ENCODE peak calls at places on chromosome 1, in six cellular contexts. F is foreskin fibroblast, D is mammary epithelial cell, L is tibial nerve, S is MG63, E is pancreas. A is an unnamed sample.

GRCh38 chr1:226575436-226576390 is 27.1 kb downstream of the STUM start:
- DNase-seq in L (no peak), F (no peak), D (no peak), S (no peak), E (no peak), A (no peak)

GRCh38 chr1:173451981-173452380 is 25.2 kb upstream of the PRDX6 start:
- DNase-seq in F (peak), E (no peak), L (no peak), D (peak), S (no peak), A (no peak)

GRCh38 chr1:234849824-234850223 is 239.8 kb upstream of the IRF2BP2 start:
- DNase-seq in L (no peak), D (no peak), F (no peak), S (no peak), E (no peak), A (no peak)

GRCh38 chr1:240122639-240123604 is 31.2 kb downstream of the FMN2 start:
- DNase-seq in L (no peak), S (peak), E (peak), D (no peak), F (no peak), A (no peak)

GRCh38 chr1:4734791-4735190 is 80.4 kb downstream of the AJAP1 start:
- DNase-seq in S (no peak), E (no peak), D (no peak), L (no peak), F (no peak), A (no peak)

GRCh38 chr1:17799642-17800041 is 44.5 kb downstream of the ACTL8 start:
- DNase-seq in L (no peak), D (no peak), S (no peak), E (no peak), F (no peak), A (no peak)

GRCh38 chr1:150009604-150010387 is 730 bp downstream of the OTUD7B start:
- DNase-seq in L (peak), D (peak), S (peak), E (peak), F (peak), A (peak)

GRCh38 chr1:201759194-201759814 is 69.7 kb upstream of the IPO9 start:
- DNase-seq in D (no peak), S (peak), E (no peak), L (no peak), F (peak), A (no peak)

GRCh38 chr1:215636258-215636965 is 69.3 kb downstream of the KCTD3 start:
- DNase-seq in L (peak), E (no peak), D (no peak), S (peak), F (peak), A (peak)

GRCh38 chr1:5620418-5620817 is 371.8 kb downstream of the NPHP4 start:
- DNase-seq in S (no peak), D (no peak), E (no peak), F (no peak), L (no peak), A (no peak)

GRCh38 chr1:167488786-167489185 is 29.5 kb downstream of the CD247 start:
- DNase-seq in F (no peak), S (no peak), D (no peak), E (no peak), L (no peak), A (no peak)

GRCh38 chr1:54537611-54538010 is 10.4 kb upstream of the ACOT11 start:
- DNase-seq in F (no peak), L (no peak), D (peak), E (no peak), S (no peak), A (no peak)

GRCh38 chr1:94031591-94031990 is 89.4 kb downstream of the ABCA4 start:
- DNase-seq in D (no peak), L (no peak), E (no peak), S (no peak), F (no peak), A (no peak)

GRCh38 chr1:53393325-53393792 is 65.5 kb upstream of the LRP8 start:
- DNase-seq in F (peak), L (peak), D (peak), S (peak), E (peak), A (no peak)

GRCh38 chr1:28642056-28642846 is 616 bp downstream of the TAF12 start:
- DNase-seq in L (no peak), D (peak), F (peak), E (no peak), S (no peak), A (no peak)

GRCh38 chr1:202498542-202498941 is 150.0 kb downstream of the PPP1R12B start:
- DNase-seq in S (no peak), E (no peak), D (no peak), L (no peak), F (no peak), A (no peak)

GRCh38 chr1:56266355-56266754 is 313.0 kb downstream of the PLPP3 start:
- DNase-seq in E (no peak), S (no peak), F (no peak), L (no peak), D (no peak), A (no peak)

GRCh38 chr1:207752456-207753132 is 740 bp downstream of the CD46 start:
- DNase-seq in L (no peak), S (peak), F (no peak), E (peak), D (peak), A (no peak)

GRCh38 chr1:166544561-166544960 is 294.7 kb upstream of the POGK start:
- DNase-seq in F (no peak), E (no peak), L (no peak), D (no peak), S (no peak), A (no peak)

GRCh38 chr1:1626207-1627141 is 5.5 kb upstream of the MMP23B start:
- DNase-seq in L (no peak), E (no peak), F (no peak), S (no peak), D (no peak), A (no peak)

GRCh38 chr1:208475449-208475848 is 231.3 kb upstream of the PLXNA2 start:
- DNase-seq in D (peak), E (no peak), S (peak), F (no peak), L (no peak), A (peak)

GRCh38 chr1:221292652-221293051 is 413.4 kb downstream of the HLX start:
- DNase-seq in E (no peak), F (no peak), S (no peak), D (no peak), L (no peak), A (no peak)

GRCh38 chr1:159947942-159948341 is 2.5 kb upstream of the IGSF9 start:
- DNase-seq in F (no peak), E (no peak), D (no peak), L (no peak), S (no peak), A (no peak)

GRCh38 chr1:159946242-159947187 is 1.1 kb upstream of the IGSF9 start:
- DNase-seq in D (no peak), L (no peak), S (no peak), F (no peak), E (no peak), A (no peak)

GRCh38 chr1:159944623-159945455 is 574 bp downstream of the IGSF9 start:
- DNase-seq in S (no peak), E (no peak), F (no peak), L (no peak), D (no peak), A (no peak)

GRCh38 chr1:159943908-159944622 is 1.3 kb downstream of the IGSF9 start:
- DNase-seq in L (no peak), E (no peak), D (peak), S (no peak), F (no peak), A (no peak)

DNA sequence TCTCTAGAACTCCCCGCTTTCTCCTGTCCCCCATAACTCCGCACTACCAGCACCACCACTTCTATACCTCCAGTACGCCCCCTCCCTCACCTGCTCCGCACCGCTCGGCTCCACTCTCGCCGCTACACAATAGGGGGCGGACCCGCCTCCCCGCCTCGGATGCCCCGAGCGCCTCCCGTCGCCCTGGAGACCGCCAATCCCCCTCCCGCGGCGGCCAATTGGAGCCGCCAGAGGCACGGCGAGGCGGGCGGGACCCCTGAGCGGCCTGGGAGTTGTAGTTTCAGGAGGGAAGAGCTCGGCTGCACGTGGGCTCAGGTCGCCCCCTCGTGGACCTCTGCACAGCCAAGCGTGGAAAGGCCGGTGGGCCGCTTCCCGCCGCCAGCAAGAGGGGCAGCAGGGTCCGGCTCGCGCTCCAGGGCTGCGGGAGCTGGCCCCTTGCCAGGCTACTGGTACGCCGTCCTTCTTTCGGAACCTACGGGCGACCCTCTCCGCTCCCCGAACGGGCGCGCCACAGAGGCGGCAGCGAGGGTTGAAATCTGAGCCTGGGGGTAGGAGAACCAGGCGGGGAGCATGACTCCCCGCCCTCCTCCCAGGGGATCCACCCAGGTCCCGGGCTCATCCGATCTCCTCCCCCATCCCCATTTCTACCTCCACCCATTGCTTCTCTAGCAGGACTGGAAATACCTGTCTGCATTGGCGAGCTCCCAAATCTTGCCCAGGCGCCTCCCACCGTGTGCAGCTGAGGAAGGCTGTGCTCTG is at the start of gene IGSF9:
- DNase-seq in E (peak), D (peak), F (peak), L (peak), S (no peak), A (peak)
- H3K4me3 ChIP-seq in E (peak), D (peak), F (peak), L (peak), S (no peak), A (peak)

GRCh38 chr1:19080715-19081114 is 124.2 kb upstream of the IFFO2 start:
- DNase-seq in L (no peak), E (no peak), F (no peak), S (no peak), D (no peak), A (no peak)
- H3K4me3 ChIP-seq in L (no peak), E (peak), F (no peak), S (no peak), D (no peak), A (no peak)

GRCh38 chr1:8663915-8664331 is 153.5 kb downstream of the RERE start:
- DNase-seq in D (no peak), E (no peak), L (peak), F (no peak), S (no peak), A (no peak)

GRCh38 chr1:8662380-8663072 is 154.9 kb downstream of the RERE start:
- DNase-seq in E (no peak), D (peak), S (no peak), L (no peak), F (no peak), A (no peak)

GRCh38 chr1:8660455-8660854 is 157.0 kb downstream of the RERE start:
- DNase-seq in F (peak), E (no peak), D (peak), S (peak), L (peak), A (peak)

GRCh38 chr1:8663090-8663802 is 154.2 kb downstream of the RERE start:
- DNase-seq in F (no peak), D (no peak), S (no peak), L (no peak), E (no peak), A (no peak)

DNA sequence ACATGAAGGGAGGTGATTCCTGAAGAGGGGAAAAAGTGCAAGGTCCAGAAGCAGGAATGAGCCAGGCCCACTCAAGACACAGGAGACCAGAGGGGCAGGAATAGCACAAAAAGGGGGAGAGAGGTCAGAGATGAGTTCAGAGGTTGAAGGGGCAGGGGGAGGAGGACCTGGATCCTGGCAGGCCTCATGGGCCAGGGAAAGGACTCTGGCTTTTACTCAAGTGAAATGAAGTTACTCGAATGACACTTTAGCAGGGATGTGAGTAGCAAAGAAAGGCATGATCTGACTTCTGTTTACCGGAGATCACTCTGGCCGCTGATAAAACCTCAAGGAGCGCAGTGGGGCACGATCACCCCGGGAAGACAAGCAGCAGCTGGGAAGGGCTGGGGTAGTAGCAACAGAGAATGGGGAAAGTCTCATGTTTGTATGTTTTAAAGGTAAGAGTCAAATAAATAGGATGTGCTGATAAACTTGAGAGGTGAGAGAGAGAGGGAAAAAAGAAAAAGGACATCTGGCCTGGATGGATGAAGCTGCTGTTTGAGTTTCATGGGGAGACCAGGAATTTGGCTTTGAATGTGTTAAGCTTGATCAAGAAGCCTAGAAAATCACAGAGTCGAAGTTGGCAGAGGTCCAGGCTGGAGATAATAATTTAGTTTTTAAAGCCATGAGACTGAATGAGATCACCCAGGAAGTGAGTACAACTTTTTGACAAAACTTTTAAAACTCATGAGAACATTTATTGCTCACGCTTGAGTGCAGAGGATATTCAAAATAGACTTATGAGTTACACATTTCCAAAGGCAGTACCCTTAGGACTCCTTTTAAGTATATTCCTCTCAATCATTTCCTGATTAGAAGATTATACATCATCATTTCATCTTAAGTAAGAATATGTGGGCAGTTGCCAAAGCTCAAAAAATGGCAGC is 156.0 kb downstream of the RERE start:
- DNase-seq in D (peak), E (no peak), S (peak), L (peak), F (peak), A (peak)
- H3K4me3 ChIP-seq in D (no peak), E (no peak), S (no peak), L (no peak), F (no peak), A (no peak)

DNA sequence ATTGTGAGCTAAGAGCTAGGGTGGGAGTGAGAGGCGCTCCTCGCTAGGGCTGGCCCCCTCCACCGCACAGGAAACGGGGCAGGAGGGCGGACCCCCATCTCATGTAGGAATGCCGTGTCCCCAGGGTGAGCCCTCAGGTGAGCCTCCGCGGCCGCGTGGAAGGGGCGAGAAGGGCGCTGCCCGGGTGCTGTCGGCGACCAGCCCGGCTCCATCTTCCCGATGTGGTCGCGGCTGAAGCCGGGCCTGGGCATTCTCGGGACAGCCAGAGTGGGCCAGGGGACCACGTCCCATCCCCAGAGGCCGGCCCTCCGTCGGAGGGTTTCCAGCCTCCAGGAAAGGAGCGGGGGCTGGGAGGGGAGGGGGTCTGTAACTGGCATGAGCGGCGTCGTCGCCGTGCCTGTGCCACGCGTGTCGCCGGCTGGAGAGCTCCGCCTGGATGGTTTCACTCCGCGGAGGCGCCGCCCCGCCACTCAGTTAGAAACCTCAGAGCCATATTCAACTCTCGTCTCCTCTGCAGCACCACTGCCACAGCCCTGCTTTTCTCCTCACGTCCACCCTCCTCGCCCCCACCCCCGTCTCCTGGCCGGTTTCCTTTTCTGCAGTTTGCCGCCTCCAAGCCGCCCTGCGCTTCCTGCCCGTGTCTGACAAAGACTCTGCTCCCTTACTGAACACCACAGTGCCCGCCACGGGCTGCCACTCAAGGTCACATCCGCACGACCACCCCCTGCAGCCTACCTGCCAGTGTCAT is at the start of gene TMEM269:
- DNase-seq in F (no peak), L (no peak), E (peak), D (no peak), S (no peak), A (no peak)
- H3K4me3 ChIP-seq in F (peak), L (peak), E (peak), D (no peak), S (no peak), A (peak)

DNA sequence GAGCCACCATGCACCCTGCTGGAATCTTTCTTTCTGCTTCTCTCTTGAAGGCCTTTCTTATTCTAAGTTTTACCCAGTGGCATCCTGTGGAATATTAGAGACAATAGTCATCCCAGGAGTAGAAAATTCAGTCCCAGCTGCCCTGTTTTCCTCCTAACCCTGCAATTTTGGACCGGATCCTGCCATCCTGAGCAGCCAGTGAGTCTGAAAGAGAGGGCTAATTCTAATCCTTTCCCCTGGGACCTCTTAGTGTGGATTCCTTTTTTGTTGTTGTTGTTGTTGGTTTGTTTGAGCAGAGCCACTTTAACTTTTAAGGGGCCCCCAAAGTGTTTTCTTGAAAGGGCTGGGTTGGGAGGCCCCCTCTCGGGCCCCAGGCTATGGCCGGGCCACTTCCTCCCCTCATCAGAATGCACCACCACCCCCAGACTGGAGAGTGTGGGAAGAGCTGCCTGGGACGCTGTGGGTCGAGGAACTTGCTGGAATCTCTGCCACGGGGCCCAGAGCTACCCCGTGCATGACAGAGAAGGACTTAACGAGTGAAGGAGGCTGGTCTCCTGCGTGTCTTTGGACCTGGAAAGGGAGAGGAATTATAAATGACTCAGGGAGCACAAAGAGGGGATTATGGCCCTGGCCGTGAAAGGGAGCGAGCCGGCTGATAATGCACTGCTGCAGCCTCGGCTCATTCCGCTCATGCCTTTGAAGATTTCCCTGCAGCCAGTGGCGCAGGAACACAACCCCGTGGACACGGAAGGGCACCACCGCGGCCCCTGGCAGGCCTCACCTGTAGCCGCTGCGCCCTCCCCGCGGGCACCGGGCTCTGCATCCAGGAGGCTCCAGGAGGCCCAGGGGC is 81.0 kb upstream of the AKT3 start:
- DNase-seq in S (no peak), E (no peak), D (no peak), L (no peak), F (no peak), A (no peak)
- H3K4me3 ChIP-seq in S (no peak), E (no peak), D (no peak), L (no peak), F (no peak), A (no peak)

DNA sequence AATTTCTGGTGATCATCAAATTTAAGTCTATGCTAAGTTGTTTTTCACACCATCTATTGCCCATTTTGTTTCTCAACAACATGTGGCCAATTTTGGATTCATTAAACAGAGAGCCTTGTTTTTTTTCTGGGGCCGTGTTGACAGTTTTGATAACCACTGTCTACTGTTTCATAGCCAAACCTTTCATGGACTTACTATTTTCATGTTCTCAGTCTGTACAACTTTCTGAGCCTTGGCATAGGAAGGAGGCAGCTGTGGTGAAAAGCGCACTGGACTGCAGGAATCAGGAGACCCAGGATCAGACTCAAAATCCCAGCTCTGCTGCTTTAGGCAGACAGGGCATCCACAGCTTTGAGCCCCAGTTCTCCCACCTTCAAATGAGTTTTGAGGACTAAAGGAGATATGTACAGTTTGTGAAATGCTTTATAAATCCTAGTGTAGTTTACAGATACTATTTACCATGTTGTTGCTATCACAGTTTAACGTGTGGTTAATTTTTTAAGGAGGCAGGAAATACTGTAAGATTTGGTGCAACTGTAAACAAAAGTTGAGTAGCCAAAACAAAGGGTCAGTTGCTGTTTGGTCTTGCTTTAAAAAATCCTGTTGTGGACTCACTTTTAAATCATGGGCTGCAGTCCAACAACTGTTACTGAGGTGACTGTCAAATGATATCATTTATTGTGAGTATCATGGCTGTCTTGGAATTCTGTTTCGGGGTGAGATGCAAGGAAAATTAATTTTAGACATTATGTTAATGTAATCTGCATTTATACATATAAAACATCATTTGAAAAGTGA is 2.9 kb downstream of the MACO1 start:
- DNase-seq in D (no peak), S (no peak), L (peak), F (no peak), E (no peak), A (no peak)
- H3K4me3 ChIP-seq in D (no peak), S (no peak), L (no peak), F (no peak), E (no peak), A (no peak)

A was measured in skeletal muscle cell.